ENCODE peak calls at places on chromosomes 4 and X, in four cellular contexts. K is mammary epithelial cell, V is RWPE1, T is WTC11. R is an unnamed sample.

GRCh38 chrX:151981129-151981528 is 6.7 kb upstream of the GABRE start:
- DNase-seq in K (peak), V (peak), T (no peak), R (no peak)

GRCh38 chrX:123085311-123085940 is 98.7 kb upstream of the GRIA3 start:
- DNase-seq in K (no peak), V (no peak), T (no peak), R (no peak)

GRCh38 chrX:68895339-68896250 is 66.8 kb downstream of the EFNB1 start:
- DNase-seq in K (peak), V (peak), T (no peak), R (no peak)

GRCh38 chr4:74661427-74662171 is 132.7 kb downstream of the BTC start:
- DNase-seq in K (peak), V (peak), T (no peak), R (no peak)

GRCh38 chrX:136496768-136497555 is 430 bp upstream of the HTATSF1 start:
- DNase-seq in K (peak), V (peak), T (peak), R (peak)

GRCh38 chr4:122798101-122798500 is 28.5 kb upstream of the FGF2 start:
- DNase-seq in K (peak), V (peak), T (peak), R (no peak)

GRCh38 chrX:118420462-118420861 is 74.6 kb downstream of the WDR44 start:
- DNase-seq in K (peak), V (peak), T (no peak), R (no peak)

GRCh38 chr4:86831262-86832090 is 17.7 kb downstream of the SLC10A6 start:
- DNase-seq in K (peak), V (peak), T (no peak), R (no peak)

GRCh38 chr4:129926936-129927335 is 831.0 kb downstream of the C4orf33 start:
- DNase-seq in K (no peak), V (no peak), T (no peak), R (no peak)

GRCh38 chrX:87873347-87873941 is 355.8 kb downstream of the KLHL4 start:
- DNase-seq in K (no peak), V (no peak), T (no peak), R (no peak)

GRCh38 chr4:118193421-118193820 is 159.1 kb downstream of the NDST3 start:
- DNase-seq in K (no peak), V (no peak), T (no peak), R (no peak)

GRCh38 chr4:11424000-11424399 is 4.7 kb downstream of the HS3ST1 start:
- DNase-seq in K (peak), V (peak), T (peak), R (peak)

GRCh38 chr4:32226201-32226600 is 1506.0 kb downstream of the PCDH7 start:
- DNase-seq in K (peak), V (no peak), T (no peak), R (no peak)

GRCh38 chrX:57285001-57285400 is 1.5 kb upstream of the FAAH2 start:
- DNase-seq in K (no peak), V (no peak), T (no peak), R (no peak)

GRCh38 chrX:39020051-39020669 is 218.9 kb downstream of the MID1IP1 start:
- DNase-seq in K (no peak), V (no peak), T (no peak), R (no peak)

GRCh38 chr4:77044458-77045124 is 31.2 kb downstream of the CCNI start:
- DNase-seq in K (peak), V (peak), T (no peak), R (no peak)

GRCh38 chr4:142126890-142127497 is 490.6 kb downstream of the IL15 start:
- DNase-seq in K (peak), V (peak), T (peak), R (peak)

DNA sequence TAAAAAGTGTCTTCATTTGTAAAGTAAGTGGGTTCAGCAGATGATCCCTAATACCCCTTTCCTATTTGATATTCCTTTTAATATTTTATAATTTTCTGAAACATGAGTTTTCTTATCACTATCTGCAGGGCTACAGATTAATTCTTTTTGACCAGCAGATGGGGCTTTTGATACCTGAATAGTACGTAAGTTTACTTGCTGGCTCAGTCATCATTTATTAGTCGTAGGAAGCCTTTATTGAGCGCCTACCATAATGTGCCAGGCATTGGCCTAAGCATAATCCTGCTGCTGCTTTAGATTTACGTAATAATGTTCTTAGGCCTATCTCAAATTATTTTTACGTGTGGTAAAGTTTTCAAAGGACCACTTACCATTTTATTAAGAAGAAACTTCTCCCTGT is 33.1 kb downstream of the OSTC start:
- DNase-seq in K (peak), V (peak), T (no peak), R (no peak)
- TF ChIP-seq CTCF in K (peak), V (peak), T (no peak), R (no peak)

DNA sequence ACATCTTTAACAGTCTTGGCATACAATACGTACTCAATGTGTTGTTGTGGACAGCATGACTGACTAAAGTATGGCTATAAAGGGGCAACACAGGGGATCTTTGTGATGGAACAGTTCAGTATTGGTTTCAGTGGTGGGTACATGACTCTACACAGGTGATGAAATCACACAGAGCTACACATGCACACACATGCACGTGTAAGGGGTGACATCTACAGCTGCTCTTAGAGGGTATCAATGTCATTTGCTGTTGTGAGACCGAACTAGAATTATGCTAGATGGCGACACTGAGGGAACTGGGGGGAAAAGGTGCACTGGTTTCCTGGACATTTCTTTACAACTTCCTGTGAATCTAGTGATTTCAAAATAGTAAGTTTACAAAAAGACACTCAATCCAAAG is 22.1 kb downstream of the GAB3 start:
- DNase-seq in K (no peak), V (no peak), T (no peak), R (no peak)
- TF ChIP-seq CTCF in K (no peak), V (no peak), T (no peak), R (no peak)

GRCh38 chrX:110418220-110418856 is 59.7 kb downstream of the RTL9 start:
- DNase-seq in K (no peak), V (no peak), T (peak), R (peak)
- TF ChIP-seq CTCF in K (peak), V (no peak), T (no peak), R (peak)

DNA sequence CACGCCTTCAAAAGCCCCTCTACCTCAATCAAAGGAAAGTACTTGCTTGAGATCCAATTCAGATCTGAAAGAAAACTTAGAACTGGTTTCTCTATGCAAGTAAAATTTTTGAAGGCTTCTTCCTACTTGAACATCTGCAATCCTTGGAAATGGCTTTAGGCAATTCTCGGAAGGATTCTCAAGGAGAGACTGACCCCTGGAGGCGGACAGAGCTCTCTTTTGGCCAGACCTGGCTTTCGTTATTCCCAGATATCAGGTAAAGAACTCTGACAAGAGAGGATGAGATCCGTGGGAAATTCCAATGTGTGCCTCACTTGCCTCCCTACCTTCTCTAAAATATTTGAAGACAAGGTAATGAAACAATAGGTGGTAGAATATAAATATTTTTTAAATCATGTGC is 670.3 kb upstream of the FAM241A start:
- DNase-seq in K (peak), V (no peak), T (peak), R (peak)
- TF ChIP-seq CTCF in K (peak), V (no peak), T (peak), R (peak)

GRCh38 chr4:44186096-44186849 is 262.3 kb downstream of the KCTD8 start:
- DNase-seq in K (no peak), V (no peak), T (peak), R (no peak)
- TF ChIP-seq CTCF in K (peak), V (no peak), T (no peak), R (no peak)

GRCh38 chrX:1743105-1743504 is 128.2 kb downstream of the ASMT start:
- DNase-seq in K (no peak), V (no peak), T (no peak), R (no peak)
- TF ChIP-seq CTCF in K (no peak), V (no peak), T (no peak), R (no peak)

GRCh38 chr4:60847614-60848013 is 352.5 kb upstream of the ADGRL3 start:
- DNase-seq in K (no peak), V (no peak), T (no peak), R (no peak)
- TF ChIP-seq CTCF in K (no peak), V (no peak), T (no peak), R (no peak)

DNA sequence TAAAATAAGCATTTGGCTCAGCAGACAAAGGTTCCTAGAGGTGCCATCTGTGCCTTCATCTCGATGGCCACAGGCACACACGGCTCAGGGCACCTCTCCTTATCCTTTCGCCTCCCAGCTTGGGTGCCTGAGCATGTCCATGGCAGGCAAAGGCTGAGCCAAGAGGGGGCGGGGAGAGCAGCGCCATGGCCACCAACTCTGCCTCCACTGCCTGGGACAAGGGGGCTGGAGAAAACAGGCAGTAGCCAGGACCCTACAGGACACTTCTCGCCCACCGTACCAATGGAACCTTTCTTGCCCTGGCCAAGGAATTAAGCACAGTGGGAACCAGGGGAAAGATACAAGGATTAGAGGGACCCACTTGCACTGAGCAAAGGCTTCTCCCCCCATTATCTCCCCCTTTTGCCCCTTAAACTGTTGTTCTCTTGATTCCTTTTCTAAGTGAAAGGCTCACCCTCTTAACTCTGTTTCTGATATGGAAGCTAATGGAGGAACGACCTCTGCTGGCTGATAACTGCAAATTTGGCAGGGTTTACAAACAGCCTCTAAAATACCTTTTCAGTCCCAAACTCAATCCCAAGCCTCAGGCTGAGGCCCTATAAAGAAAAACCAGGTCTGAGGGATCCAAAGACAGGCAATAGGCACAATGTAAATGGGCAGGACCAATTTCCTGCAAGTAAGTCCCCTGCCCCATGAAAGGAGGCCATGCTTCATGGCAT is 335.2 kb downstream of the ADAM29 start:
- DNase-seq in K (no peak), V (no peak), T (no peak), R (no peak)
- TF ChIP-seq CTCF in K (peak), V (no peak), T (no peak), R (no peak)

GRCh38 chr4:148284526-148285193 is 157.6 kb downstream of the NR3C2 start:
- DNase-seq in K (no peak), V (no peak), T (no peak), R (no peak)
- TF ChIP-seq CTCF in K (peak), V (no peak), T (no peak), R (no peak)

R was measured in endothelial cell.